ENCODE peak calls at places on chromosomes 11 and 22, in ten cellular contexts. O, T, V, R, L, X, G, P, N and F are unnamed samples. For H3K27me3, the result is how much of the 10 kb centered on the place peaks cover.

GRCh38 chr11:120061036-120061760 is 76.7 kb downstream of the TRIM29 start:
- DNase-seq in O (no peak), T (no peak), V (no peak), R (no peak), L (no peak), X (no peak), G (no peak), P (no peak), N (no peak), F (no peak)

GRCh38 chr22:28927526-28928089 is 44.2 kb downstream of the ZNRF3 start:
- DNase-seq in O (no peak), T (no peak), V (no peak), R (no peak), L (no peak), X (no peak), G (no peak), P (no peak), N (no peak), F (no peak)

GRCh38 chr11:69538840-69539239 is 57.4 kb downstream of the LINC01488 start:
- DNase-seq in O (no peak), T (no peak), V (no peak), R (no peak), L (no peak), X (no peak), G (no peak), P (peak), N (no peak), F (no peak)

GRCh38 chr22:23997092-23997491 is 8.2 kb downstream of the GSTT4 start:
- DNase-seq in O (no peak), T (no peak), V (no peak), R (no peak), L (no peak), X (no peak), G (no peak), P (no peak), N (peak), F (no peak)

GRCh38 chr22:38611559-38611958 is 41.6 kb upstream of the DMC1 start:
- DNase-seq in O (no peak), T (no peak), V (no peak), R (no peak), L (no peak), X (no peak), G (no peak), P (peak), N (no peak), F (no peak)

GRCh38 chr11:66782726-66783125 is 53.7 kb upstream of the SPTBN2 start:
- DNase-seq in O (no peak), T (no peak), V (no peak), R (no peak), L (no peak), X (no peak), G (no peak), P (no peak), N (no peak), F (no peak)

GRCh38 chr22:37197451-37198289 is 9.6 kb upstream of the C1QTNF6 start:
- DNase-seq in O (peak), T (peak), V (peak), R (peak), L (peak), X (peak), G (peak), P (peak), N (peak), F (peak)

GRCh38 chr11:1573847-1574255 is 1.8 kb upstream of the DUSP8 start:
- DNase-seq in O (peak), T (peak), V (no peak), R (no peak), L (no peak), X (peak), G (no peak), P (no peak), N (no peak), F (peak)

GRCh38 chr22:44668886-44669724 is 32.9 kb upstream of the PRR5 start:
- DNase-seq in O (no peak), T (no peak), V (no peak), R (no peak), L (no peak), X (no peak), G (no peak), P (no peak), N (no peak), F (no peak)

GRCh38 chr22:40289991-40290459 is 56.3 kb upstream of the ADSL start:
- DNase-seq in O (no peak), T (no peak), V (no peak), R (no peak), L (no peak), X (peak), G (no peak), P (peak), N (no peak), F (peak)

DNA sequence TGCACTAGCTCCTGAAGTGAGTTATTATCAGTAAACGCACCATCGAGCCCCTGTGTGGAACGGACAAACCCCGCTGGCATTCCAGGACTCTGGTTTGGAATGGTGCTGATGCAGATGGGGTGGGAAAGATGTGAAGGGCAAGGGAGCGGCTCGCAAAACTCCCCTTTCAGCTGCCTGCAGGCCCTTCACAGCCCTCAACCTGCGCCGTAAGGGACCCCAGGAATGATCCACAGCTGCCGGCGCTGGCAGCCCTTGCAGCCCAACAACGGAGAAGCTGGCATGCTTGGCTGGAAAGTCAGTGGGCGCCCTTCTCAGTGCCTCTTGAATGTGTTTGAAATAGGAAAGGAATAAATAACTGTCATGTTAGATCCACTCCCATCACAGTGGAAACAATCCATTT is 1445.5 kb downstream of the BRD1 start:
- DNase-seq in O (no peak), T (no peak), V (no peak), R (no peak), L (no peak), X (peak), G (no peak), P (peak), N (no peak), F (no peak)
- H3K27me3 ChIP-seq in O (under half), T (under half), V (under half), R (under half), L (under half), X (under half), G (under half), P (under half), N (under half), F (under half)

DNA sequence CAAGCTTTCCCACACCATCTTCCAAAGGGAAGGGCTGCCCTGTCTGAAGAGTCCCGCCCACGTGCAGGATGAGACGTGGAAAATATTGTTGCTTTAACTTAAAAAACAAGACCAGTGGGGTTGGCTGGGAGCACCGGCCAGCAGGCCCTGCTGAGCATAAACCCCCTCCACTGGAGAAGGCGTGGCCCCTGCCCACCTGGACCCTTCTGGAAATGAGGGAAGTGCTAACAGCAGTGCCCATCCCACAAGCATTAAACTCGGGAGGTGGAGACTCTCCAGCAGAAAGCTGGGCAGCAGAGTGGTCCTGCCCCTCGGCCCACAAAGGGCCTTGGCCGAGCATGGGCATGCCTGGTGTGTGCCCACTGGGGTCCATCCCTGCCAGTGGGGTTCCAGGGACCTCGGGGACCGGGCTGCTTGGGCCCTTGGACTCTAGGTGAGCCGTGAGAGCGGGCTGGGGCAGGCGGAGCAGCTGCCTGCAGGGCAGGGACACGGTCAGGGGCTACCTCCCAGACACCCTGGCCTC is 15.4 kb downstream of the SELENOO start:
- DNase-seq in O (no peak), T (no peak), V (no peak), R (no peak), L (no peak), X (no peak), G (no peak), P (no peak), N (no peak), F (no peak)
- TF ChIP-seq POLR2A in O (no peak), T (no peak), V (no peak), R (no peak), L (no peak), X (no peak), G (no peak), P (no peak), N (no peak), F (no peak)

DNA sequence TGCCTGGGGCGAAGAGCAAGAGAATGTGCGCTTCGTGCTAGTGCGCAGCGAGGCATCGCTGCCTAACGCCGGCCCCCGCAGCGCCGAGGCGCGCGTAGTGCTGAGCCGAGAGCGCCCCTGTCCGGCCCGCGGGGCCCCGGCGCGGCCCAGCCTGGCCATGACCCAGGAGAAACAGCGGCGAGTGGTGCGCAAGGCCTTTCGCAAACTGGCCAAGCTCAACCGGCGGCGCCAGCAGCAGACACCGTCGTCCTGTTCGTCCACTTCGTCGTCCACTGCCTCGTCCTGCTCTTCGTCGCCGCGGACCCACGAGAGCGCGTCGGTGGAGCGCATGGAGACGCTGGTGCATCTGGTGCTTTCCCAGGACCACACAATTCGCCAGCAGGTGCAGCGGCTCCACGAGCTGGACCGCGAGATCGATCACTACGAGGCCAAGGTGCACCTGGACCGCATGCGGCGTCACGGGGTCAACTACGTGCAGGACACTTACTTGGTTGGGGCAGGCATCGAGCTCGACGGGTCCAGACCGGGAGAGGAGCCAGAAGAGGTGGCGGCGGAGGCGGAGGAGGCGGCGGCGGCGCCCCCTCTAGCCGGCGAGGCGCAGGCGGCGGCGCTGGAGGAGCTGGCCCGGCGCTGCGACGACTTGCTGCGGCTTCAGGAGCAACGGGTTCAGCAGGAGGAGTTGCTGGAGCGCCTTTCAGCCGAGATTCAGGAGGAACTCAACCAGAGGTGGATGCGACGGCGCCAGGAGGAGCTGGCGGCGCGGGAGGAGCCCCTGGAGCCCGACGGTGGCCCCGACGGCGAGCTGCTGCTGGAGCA is 1.0 kb downstream of the RASSF10 start:
- DNase-seq in O (no peak), T (peak), V (no peak), R (no peak), L (peak), X (peak), G (peak), P (no peak), N (no peak), F (no peak)
- H3K4me3 ChIP-seq in O (no peak), T (no peak), V (no peak), R (no peak), L (peak), X (peak), G (no peak), P (no peak), N (no peak), F (no peak)

GRCh38 chr11:61669417-61669816 is 10.8 kb upstream of the DAGLA start:
- DNase-seq in O (no peak), T (no peak), V (no peak), R (no peak), L (no peak), X (no peak), G (no peak), P (no peak), N (no peak), F (no peak)
- H3K27me3 ChIP-seq in O (under half), T (under half), V (under half), R (under half), L (under half), X (under half), G (under half), P (under half), N (under half), F (under half)

GRCh38 chr11:96187779-96188624 is 155.0 kb downstream of the MAML2 start:
- DNase-seq in O (peak), T (no peak), V (no peak), R (peak), L (no peak), X (no peak), G (peak), P (no peak), N (peak), F (no peak)
- TF ChIP-seq POLR2A in O (no peak), T (no peak), V (no peak), R (no peak), L (no peak), X (no peak), G (no peak), P (no peak), N (no peak), F (no peak)

GRCh38 chr22:17773606-17774205 is 563 bp downstream of the BID start:
- DNase-seq in O (no peak), T (peak), V (no peak), R (peak), L (peak), X (peak), G (peak), P (peak), N (peak), F (peak)

GRCh38 chr22:17772963-17773605 is 1.2 kb downstream of the BID start:
- DNase-seq in O (no peak), T (no peak), V (no peak), R (no peak), L (peak), X (no peak), G (peak), P (peak), N (no peak), F (no peak)

GRCh38 chr22:17774206-17774927 is at the start of gene BID:
- DNase-seq in O (no peak), T (peak), V (no peak), R (peak), L (peak), X (peak), G (peak), P (peak), N (no peak), F (peak)

GRCh38 chr22:17775781-17776470 is 1.7 kb upstream of the BID start:
- DNase-seq in O (no peak), T (no peak), V (no peak), R (no peak), L (peak), X (no peak), G (no peak), P (no peak), N (no peak), F (no peak)

GRCh38 chr22:17774928-17775675 is 833 bp upstream of the BID start:
- DNase-seq in O (no peak), T (no peak), V (no peak), R (no peak), L (peak), X (no peak), G (no peak), P (no peak), N (no peak), F (no peak)
- H3K4me3 ChIP-seq in O (no peak), T (no peak), V (no peak), R (no peak), L (peak), X (no peak), G (no peak), P (no peak), N (peak), F (no peak)

DNA sequence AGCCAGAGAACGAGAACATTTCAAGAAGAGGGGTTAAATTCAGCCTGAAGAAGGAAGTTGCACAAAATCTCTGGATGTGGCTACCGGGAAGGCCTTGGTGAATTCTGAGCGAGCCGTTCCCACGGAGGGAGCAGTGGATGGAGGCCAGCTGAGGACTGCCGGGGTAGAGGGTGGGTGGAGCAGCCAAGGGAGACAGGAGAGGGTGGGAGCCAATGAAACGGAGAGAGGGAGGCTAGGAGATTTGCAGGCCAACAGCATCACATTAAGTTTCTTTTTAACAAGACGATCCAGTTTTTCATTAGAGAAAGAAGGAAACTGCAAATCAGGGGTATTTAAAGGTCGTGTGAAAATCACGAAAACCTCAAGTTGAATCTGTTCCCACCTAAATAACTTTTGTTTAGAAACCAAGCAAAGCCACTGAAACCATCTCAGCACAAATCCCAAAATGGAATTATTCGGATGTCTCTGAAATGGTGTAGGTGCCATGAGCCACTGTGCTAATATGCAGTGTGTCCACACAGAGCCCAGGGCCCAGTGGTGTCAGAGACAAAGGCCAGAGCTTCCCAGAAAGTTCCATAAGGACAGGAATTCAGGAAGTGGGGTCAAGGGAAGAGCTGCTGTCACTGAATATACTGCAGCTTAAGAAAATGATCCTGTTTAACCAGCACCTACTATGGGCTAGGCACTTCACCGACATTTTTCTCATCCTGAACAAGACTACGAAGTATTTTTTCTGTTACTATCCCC is 59.7 kb upstream of the SLC35C1 start:
- DNase-seq in O (peak), T (no peak), V (peak), R (peak), L (no peak), X (no peak), G (no peak), P (peak), N (no peak), F (no peak)
- H3K27me3 ChIP-seq in O (under half), T (under half), V (under half), R (under half), L (under half), X (under half), G (under half), P (under half), N (under half), F (under half)

GRCh38 chr11:13174090-13174489 is 103.5 kb upstream of the BMAL1 start:
- DNase-seq in O (no peak), T (no peak), V (no peak), R (no peak), L (no peak), X (no peak), G (peak), P (no peak), N (no peak), F (no peak)
- TF ChIP-seq POLR2A in O (no peak), T (no peak), V (no peak), R (no peak), L (no peak), X (no peak), G (no peak), P (no peak), N (no peak), F (no peak)